ENCODE peak calls at places on chromosomes 12 and 14, in eight cellular contexts. One of them, this sample, is unnamed.
A peak's percentile ranks its signal among the peaks of the same experiment; 100 is the strongest.

GRCh38 chr14:64501326-64502171 is 2.1 kb downstream of the ZBTB25 start:
- DNase-seq in right lobe of liver: peak; percentile 80
- DNase-seq in K562: no peak
- DNase-seq in IMR-90: peak; percentile 38
- DNase-seq in adrenal gland: peak; percentile 70
- DNase-seq in stomach: peak; percentile 43
- DNase-seq in breast epithelium: no peak
- DNase-seq in heart left ventricle: peak; percentile 46
- DNase-seq in this sample: peak; percentile 44

GRCh38 chr12:127343941-127344340 is 923.0 kb upstream of the TMEM132C start:
- DNase-seq in right lobe of liver: no peak
- DNase-seq in K562: no peak
- DNase-seq in IMR-90: no peak
- DNase-seq in adrenal gland: no peak
- DNase-seq in stomach: no peak
- DNase-seq in breast epithelium: no peak
- DNase-seq in heart left ventricle: no peak
- DNase-seq in this sample: no peak

GRCh38 chr14:105999361-106000028 is 473.1 kb downstream of the TMEM121 start:
- DNase-seq in right lobe of liver: no peak
- DNase-seq in K562: peak; percentile 23
- DNase-seq in IMR-90: no peak
- DNase-seq in adrenal gland: peak; percentile 67
- DNase-seq in stomach: peak; percentile 68
- DNase-seq in breast epithelium: no peak
- DNase-seq in heart left ventricle: peak; percentile 38
- DNase-seq in this sample: no peak

GRCh38 chr14:94401083-94401482 is 12.7 kb upstream of the SERPINA1 start:
- DNase-seq in right lobe of liver: no peak
- DNase-seq in K562: no peak
- DNase-seq in IMR-90: peak; percentile 68
- DNase-seq in adrenal gland: no peak
- DNase-seq in stomach: no peak
- DNase-seq in breast epithelium: no peak
- DNase-seq in heart left ventricle: no peak
- DNase-seq in this sample: no peak

GRCh38 chr12:27969011-27969900 is 3.3 kb downstream of the PTHLH start:
- DNase-seq in right lobe of liver: no peak
- DNase-seq in K562: no peak
- DNase-seq in IMR-90: peak; percentile 29
- DNase-seq in adrenal gland: no peak
- DNase-seq in stomach: no peak
- DNase-seq in breast epithelium: no peak
- DNase-seq in heart left ventricle: peak; percentile 27
- DNase-seq in this sample: no peak

GRCh38 chr12:14373202-14373601 is 7.7 kb downstream of the ATF7IP start:
- DNase-seq in right lobe of liver: no peak
- DNase-seq in K562: no peak
- DNase-seq in IMR-90: peak; percentile 84
- DNase-seq in adrenal gland: no peak
- DNase-seq in stomach: no peak
- DNase-seq in breast epithelium: no peak
- DNase-seq in heart left ventricle: no peak
- DNase-seq in this sample: no peak

GRCh38 chr12:2290516-2291065 is 237.8 kb downstream of the CACNA1C start:
- DNase-seq in right lobe of liver: no peak
- DNase-seq in K562: no peak
- DNase-seq in IMR-90: no peak
- DNase-seq in adrenal gland: no peak
- DNase-seq in stomach: no peak
- DNase-seq in breast epithelium: no peak
- DNase-seq in heart left ventricle: no peak
- DNase-seq in this sample: no peak

GRCh38 chr14:97312910-97313309 is 515.7 kb downstream of the VRK1 start:
- DNase-seq in right lobe of liver: no peak
- DNase-seq in K562: no peak
- DNase-seq in IMR-90: no peak
- DNase-seq in adrenal gland: no peak
- DNase-seq in stomach: no peak
- DNase-seq in breast epithelium: no peak
- DNase-seq in heart left ventricle: no peak
- DNase-seq in this sample: no peak

GRCh38 chr14:103031956-103032355 is 25.4 kb downstream of the CDC42BPB start:
- DNase-seq in right lobe of liver: no peak
- DNase-seq in K562: no peak
- DNase-seq in IMR-90: no peak
- DNase-seq in adrenal gland: no peak
- DNase-seq in stomach: peak; percentile 44
- DNase-seq in breast epithelium: peak; percentile 17
- DNase-seq in heart left ventricle: no peak
- DNase-seq in this sample: no peak

GRCh38 chr14:39431416-39432178 is 636 bp downstream of the FBXO33 start:
- DNase-seq in right lobe of liver: peak; percentile 60
- DNase-seq in K562: peak; percentile 73
- DNase-seq in IMR-90: peak; percentile 33
- DNase-seq in adrenal gland: peak; percentile 64
- DNase-seq in stomach: peak; percentile 58
- DNase-seq in breast epithelium: peak; percentile 61
- DNase-seq in heart left ventricle: peak; percentile 41
- DNase-seq in this sample: peak; percentile 31

GRCh38 chr14:51620036-51620435 is 31.7 kb upstream of the FRMD6 start:
- DNase-seq in right lobe of liver: no peak
- DNase-seq in K562: no peak
- DNase-seq in IMR-90: no peak
- DNase-seq in adrenal gland: no peak
- DNase-seq in stomach: no peak
- DNase-seq in breast epithelium: no peak
- DNase-seq in heart left ventricle: no peak
- DNase-seq in this sample: no peak

GRCh38 chr12:108394196-108394595 is 55.1 kb upstream of the CMKLR1 start:
- DNase-seq in right lobe of liver: no peak
- DNase-seq in K562: no peak
- DNase-seq in IMR-90: no peak
- DNase-seq in adrenal gland: peak; percentile 33
- DNase-seq in stomach: no peak
- DNase-seq in breast epithelium: no peak
- DNase-seq in heart left ventricle: peak; percentile 28
- DNase-seq in this sample: peak; percentile 58

GRCh38 chr12:92034858-92035401 is 110.7 kb downstream of the BTG1 start:
- DNase-seq in right lobe of liver: peak; percentile 65
- DNase-seq in K562: no peak
- DNase-seq in IMR-90: peak; percentile 91
- DNase-seq in adrenal gland: peak; percentile 66
- DNase-seq in stomach: peak; percentile 59
- DNase-seq in breast epithelium: no peak
- DNase-seq in heart left ventricle: peak; percentile 44
- DNase-seq in this sample: peak; percentile 67

GRCh38 chr12:78005094-78005492 is 174.4 kb downstream of the NAV3 start:
- DNase-seq in right lobe of liver: no peak
- DNase-seq in K562: no peak
- DNase-seq in IMR-90: no peak
- DNase-seq in adrenal gland: no peak
- DNase-seq in stomach: no peak
- DNase-seq in breast epithelium: no peak
- DNase-seq in heart left ventricle: no peak
- DNase-seq in this sample: no peak

GRCh38 chr14:90812109-90812508 is 4.1 kb downstream of the TTC7B start:
- DNase-seq in right lobe of liver: peak; percentile 81
- DNase-seq in K562: no peak
- DNase-seq in IMR-90: no peak
- DNase-seq in adrenal gland: no peak
- DNase-seq in stomach: no peak
- DNase-seq in breast epithelium: no peak
- DNase-seq in heart left ventricle: no peak
- DNase-seq in this sample: no peak

GRCh38 chr14:90811641-90812040 is 4.6 kb downstream of the TTC7B start:
- DNase-seq in right lobe of liver: no peak
- DNase-seq in K562: no peak
- DNase-seq in IMR-90: no peak
- DNase-seq in adrenal gland: no peak
- DNase-seq in stomach: no peak
- DNase-seq in breast epithelium: no peak
- DNase-seq in heart left ventricle: no peak
- DNase-seq in this sample: no peak

GRCh38 chr14:90809530-90810312 is 6.5 kb downstream of the TTC7B start:
- DNase-seq in right lobe of liver: no peak
- DNase-seq in K562: no peak
- DNase-seq in IMR-90: no peak
- DNase-seq in adrenal gland: no peak
- DNase-seq in stomach: no peak
- DNase-seq in breast epithelium: no peak
- DNase-seq in heart left ventricle: no peak
- DNase-seq in this sample: no peak

GRCh38 chr14:90808759-90809529 is 7.3 kb downstream of the TTC7B start:
- DNase-seq in right lobe of liver: no peak
- DNase-seq in K562: peak; percentile 61
- DNase-seq in IMR-90: peak; percentile 25
- DNase-seq in adrenal gland: no peak
- DNase-seq in stomach: no peak
- DNase-seq in breast epithelium: no peak
- DNase-seq in heart left ventricle: no peak
- DNase-seq in this sample: no peak

GRCh38 chr14:90810808-90811207 is 5.4 kb downstream of the TTC7B start:
- DNase-seq in right lobe of liver: no peak
- DNase-seq in K562: no peak
- DNase-seq in IMR-90: no peak
- DNase-seq in adrenal gland: no peak
- DNase-seq in stomach: no peak
- DNase-seq in breast epithelium: no peak
- DNase-seq in heart left ventricle: no peak
- DNase-seq in this sample: no peak
- H3K4me1 ChIP-seq in right lobe of liver: no peaks in the 10 kb centered on the region
- H3K4me1 ChIP-seq in K562: peaks cover 63% of the 10 kb centered on the region
- H3K4me1 ChIP-seq in IMR-90: peaks cover 7% of the 10 kb centered on the region
- H3K4me1 ChIP-seq in adrenal gland: peaks cover 14% of the 10 kb centered on the region
- H3K4me1 ChIP-seq in stomach: peaks cover 21% of the 10 kb centered on the region
- H3K4me1 ChIP-seq in breast epithelium: no peaks in the 10 kb centered on the region
- H3K4me1 ChIP-seq in heart left ventricle: peaks cover 50% of the 10 kb centered on the region
- H3K4me1 ChIP-seq in this sample: peaks cover 21% of the 10 kb centered on the region

GRCh38 chr12:30484658-30485057 is 211.0 kb downstream of the IPO8 start:
- DNase-seq in right lobe of liver: no peak
- DNase-seq in K562: no peak
- DNase-seq in IMR-90: no peak
- DNase-seq in adrenal gland: no peak
- DNase-seq in stomach: no peak
- DNase-seq in breast epithelium: no peak
- DNase-seq in heart left ventricle: no peak
- DNase-seq in this sample: no peak
- H3K27ac ChIP-seq in right lobe of liver: no peak overlapping the region
- H3K27ac ChIP-seq in K562: no peak overlapping the region
- H3K27ac ChIP-seq in IMR-90: no peak overlapping the region
- H3K27ac ChIP-seq in adrenal gland: no peak overlapping the region
- H3K27ac ChIP-seq in stomach: no peak overlapping the region
- H3K27ac ChIP-seq in breast epithelium: no peak overlapping the region
- H3K27ac ChIP-seq in heart left ventricle: no peak overlapping the region
- H3K27ac ChIP-seq in this sample: no peak overlapping the region

GRCh38 chr12:8886515-8887284 is 27.6 kb upstream of the PHC1 start:
- DNase-seq in right lobe of liver: no peak
- DNase-seq in K562: no peak
- DNase-seq in IMR-90: no peak
- DNase-seq in adrenal gland: no peak
- DNase-seq in stomach: no peak
- DNase-seq in breast epithelium: no peak
- DNase-seq in heart left ventricle: no peak
- DNase-seq in this sample: no peak
- TF ChIP-seq POLR2A in right lobe of liver: no peak
- TF ChIP-seq POLR2A in K562: no peak
- TF ChIP-seq POLR2A in IMR-90: no peak
- TF ChIP-seq POLR2A in adrenal gland: no peak
- TF ChIP-seq POLR2A in stomach: no peak
- TF ChIP-seq POLR2A in breast epithelium: no peak
- TF ChIP-seq POLR2A in heart left ventricle: no peak
- TF ChIP-seq POLR2A in this sample: no peak

GRCh38 chr14:74942608-74943007 is 12.8 kb downstream of the PGF start:
- DNase-seq in right lobe of liver: no peak
- DNase-seq in K562: peak; percentile 26
- DNase-seq in IMR-90: no peak
- DNase-seq in adrenal gland: no peak
- DNase-seq in stomach: no peak
- DNase-seq in breast epithelium: no peak
- DNase-seq in heart left ventricle: no peak
- DNase-seq in this sample: no peak
- H3K4me1 ChIP-seq in right lobe of liver: no peaks in the 10 kb centered on the region
- H3K4me1 ChIP-seq in K562: peaks cover 16% of the 10 kb centered on the region
- H3K4me1 ChIP-seq in IMR-90: peaks cover 21% of the 10 kb centered on the region
- H3K4me1 ChIP-seq in adrenal gland: peaks cover 39% of the 10 kb centered on the region
- H3K4me1 ChIP-seq in stomach: peaks cover 29% of the 10 kb centered on the region
- H3K4me1 ChIP-seq in breast epithelium: peaks cover 6% of the 10 kb centered on the region
- H3K4me1 ChIP-seq in heart left ventricle: peaks cover 52% of the 10 kb centered on the region
- H3K4me1 ChIP-seq in this sample: peaks cover 13% of the 10 kb centered on the region

GRCh38 chr14:93114713-93115068 is 1.0 kb downstream of the ITPK1 start:
- DNase-seq in right lobe of liver: peak; percentile 67
- DNase-seq in K562: no peak
- DNase-seq in IMR-90: no peak
- DNase-seq in adrenal gland: no peak
- DNase-seq in stomach: peak; percentile 42
- DNase-seq in breast epithelium: no peak
- DNase-seq in heart left ventricle: peak; percentile 40
- DNase-seq in this sample: no peak

GRCh38 chr14:93114068-93114710 is 1.5 kb downstream of the ITPK1 start:
- DNase-seq in right lobe of liver: no peak
- DNase-seq in K562: no peak
- DNase-seq in IMR-90: no peak
- DNase-seq in adrenal gland: no peak
- DNase-seq in stomach: no peak
- DNase-seq in breast epithelium: no peak
- DNase-seq in heart left ventricle: no peak
- DNase-seq in this sample: peak; percentile 43

GRCh38 chr14:93110856-93111419 is 4.8 kb downstream of the ITPK1 start:
- DNase-seq in right lobe of liver: no peak
- DNase-seq in K562: no peak
- DNase-seq in IMR-90: no peak
- DNase-seq in adrenal gland: no peak
- DNase-seq in stomach: no peak
- DNase-seq in breast epithelium: no peak
- DNase-seq in heart left ventricle: no peak
- DNase-seq in this sample: no peak

GRCh38 chr14:93113678-93114067 is 2.1 kb downstream of the ITPK1 start:
- DNase-seq in right lobe of liver: no peak
- DNase-seq in K562: no peak
- DNase-seq in IMR-90: no peak
- DNase-seq in adrenal gland: no peak
- DNase-seq in stomach: no peak
- DNase-seq in breast epithelium: no peak
- DNase-seq in heart left ventricle: no peak
- DNase-seq in this sample: no peak

GRCh38 chr14:93112891-93113677 is 2.6 kb downstream of the ITPK1 start:
- DNase-seq in right lobe of liver: peak; percentile 83
- DNase-seq in K562: peak; percentile 47
- DNase-seq in IMR-90: peak; percentile 79
- DNase-seq in adrenal gland: peak; percentile 93
- DNase-seq in stomach: peak; percentile 90
- DNase-seq in breast epithelium: peak; percentile 80
- DNase-seq in heart left ventricle: peak; percentile 80
- DNase-seq in this sample: peak; percentile 85
- H3K27ac ChIP-seq in right lobe of liver: peak overlapping the region; percentile 97
- H3K27ac ChIP-seq in K562: peak overlapping the region; percentile 57
- H3K27ac ChIP-seq in IMR-90: no peak overlapping the region
- H3K27ac ChIP-seq in adrenal gland: peak overlapping the region; percentile 60
- H3K27ac ChIP-seq in stomach: peak overlapping the region; percentile 61
- H3K27ac ChIP-seq in breast epithelium: peak overlapping the region; percentile 22
- H3K27ac ChIP-seq in heart left ventricle: no peak overlapping the region
- H3K27ac ChIP-seq in this sample: no peak overlapping the region

GRCh38 chr12:113271853-113272561 is 50.7 kb downstream of the TPCN1 start:
- DNase-seq in right lobe of liver: peak; percentile 67
- DNase-seq in K562: peak; percentile 55
- DNase-seq in IMR-90: peak; percentile 83
- DNase-seq in adrenal gland: peak; percentile 92
- DNase-seq in stomach: peak; percentile 43
- DNase-seq in breast epithelium: no peak
- DNase-seq in heart left ventricle: peak; percentile 79
- DNase-seq in this sample: peak; percentile 88
- TF ChIP-seq POLR2A in right lobe of liver: no peak
- TF ChIP-seq POLR2A in K562: no peak
- TF ChIP-seq POLR2A in IMR-90: no peak
- TF ChIP-seq POLR2A in adrenal gland: no peak
- TF ChIP-seq POLR2A in stomach: no peak
- TF ChIP-seq POLR2A in breast epithelium: no peak
- TF ChIP-seq POLR2A in heart left ventricle: peak; percentile 22
- TF ChIP-seq POLR2A in this sample: peak; percentile 14